ENCODE peak calls at places on chromosomes 6 and 20, in ten cellular contexts. S, Q, O, C, W, P, U, L, N and J are unnamed samples.

GRCh38 chr20:6975326-6975725 is 207.8 kb downstream of the BMP2 start:
- DNase-seq in S (no peak), Q (no peak), O (no peak), C (no peak), W (no peak), P (no peak), U (no peak), L (no peak), N (no peak), J (no peak)

GRCh38 chr20:364905-365794 is 15.4 kb upstream of the TRIB3 start:
- DNase-seq in S (no peak), Q (peak; percentile 88), O (peak; percentile 45), C (no peak), W (no peak), P (peak; percentile 68), U (peak; percentile 24), L (no peak), N (no peak), J (no peak)

GRCh38 chr6:53014034-53014433 is 18.9 kb upstream of the GSTA4 start:
- DNase-seq in S (no peak), Q (no peak), O (peak; percentile 58), C (no peak), W (no peak), P (no peak), U (no peak), L (no peak), N (no peak), J (no peak)

GRCh38 chr6:73131706-73132105 is 93.6 kb downstream of the KHDC1L start:
- DNase-seq in S (no peak), Q (peak; percentile 37), O (peak; percentile 14), C (no peak), W (no peak), P (peak; percentile 25), U (no peak), L (no peak), N (no peak), J (no peak)

GRCh38 chr6:27078734-27079357 is 168.7 kb upstream of the PRSS16 start:
- DNase-seq in S (peak; percentile 77), Q (peak; percentile 64), O (peak; percentile 81), C (no peak), W (no peak), P (peak; percentile 52), U (peak; percentile 71), L (peak; percentile 87), N (no peak), J (peak; percentile 46)

GRCh38 chr6:131694832-131695426 is 6.3 kb downstream of the OR2A4 start:
- DNase-seq in S (peak; percentile 68), Q (peak; percentile 58), O (peak; percentile 76), C (no peak), W (peak; percentile 55), P (peak; percentile 73), U (peak; percentile 66), L (peak; percentile 90), N (peak; percentile 52), J (peak; percentile 51)

GRCh38 chr20:45981261-45981660 is 9.3 kb upstream of the ZNF335 start:
- DNase-seq in S (no peak), Q (no peak), O (no peak), C (no peak), W (no peak), P (no peak), U (no peak), L (no peak), N (no peak), J (no peak)

GRCh38 chr20:35355372-35355771 is 56.4 kb downstream of the UQCC1 start:
- DNase-seq in S (no peak), Q (no peak), O (no peak), C (no peak), W (no peak), P (no peak), U (no peak), L (no peak), N (no peak), J (no peak)

DNA sequence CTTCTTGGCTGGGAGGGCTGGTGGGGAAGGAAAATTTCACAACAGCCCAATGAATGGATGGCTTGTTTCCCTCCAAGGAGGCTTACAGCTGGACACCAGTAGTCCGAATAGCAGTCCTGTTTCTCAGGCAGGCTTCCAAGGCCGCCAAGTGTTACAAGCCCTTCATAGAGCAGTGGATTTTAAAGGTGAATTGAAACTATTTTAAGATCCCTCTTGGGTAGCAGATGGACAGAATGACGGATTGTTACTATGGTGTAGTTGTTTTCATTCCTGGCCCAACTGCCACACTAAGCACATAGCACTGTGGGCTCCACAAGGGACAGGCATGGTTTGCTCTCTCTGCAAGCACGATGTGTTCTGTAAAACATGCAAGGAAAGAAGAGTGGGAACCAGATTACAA is 203.3 kb upstream of the TAB2 start:
- DNase-seq in S (no peak), Q (no peak), O (no peak), C (no peak), W (no peak), P (no peak), U (no peak), L (no peak), N (no peak), J (no peak)
- TF ChIP-seq CTCF in S (no peak), Q (no peak), O (no peak), C (no peak), W (no peak), P (no peak), U (no peak), L (no peak), N (no peak), J (no peak)

GRCh38 chr20:57610261-57610952 is 9.8 kb downstream of the ZBP1 start:
- DNase-seq in S (no peak), Q (no peak), O (no peak), C (no peak), W (no peak), P (no peak), U (no peak), L (no peak), N (no peak), J (peak; percentile 45)

GRCh38 chr20:57609086-57609841 is 11.0 kb downstream of the ZBP1 start:
- DNase-seq in S (no peak), Q (no peak), O (no peak), C (no peak), W (no peak), P (no peak), U (no peak), L (no peak), N (no peak), J (no peak)

GRCh38 chr20:57608516-57608915 is 11.7 kb downstream of the ZBP1 start:
- DNase-seq in S (peak; percentile 8), Q (no peak), O (no peak), C (no peak), W (no peak), P (no peak), U (no peak), L (no peak), N (no peak), J (no peak)

GRCh38 chr20:57611605-57612311 is 8.5 kb downstream of the ZBP1 start:
- DNase-seq in S (no peak), Q (no peak), O (no peak), C (no peak), W (no peak), P (no peak), U (no peak), L (peak; percentile 25), N (no peak), J (no peak)

DNA sequence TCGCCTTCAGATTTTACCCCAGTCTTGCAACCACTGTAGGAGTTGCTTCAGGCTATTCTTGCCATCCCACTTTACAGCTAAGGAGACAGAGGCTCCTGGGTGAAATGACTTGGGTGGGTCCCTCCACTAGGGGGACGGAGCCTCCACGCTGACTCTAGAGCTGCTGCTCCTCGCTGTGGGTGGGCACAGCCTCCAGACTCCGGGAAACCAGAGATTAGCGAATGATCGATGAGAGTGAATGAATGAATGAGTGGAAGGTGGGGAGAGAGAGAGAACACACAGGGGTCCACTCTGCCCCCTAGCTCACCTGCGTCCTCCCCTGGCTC is 10.4 kb downstream of the ZBP1 start:
- DNase-seq in S (no peak), Q (no peak), O (no peak), C (no peak), W (no peak), P (no peak), U (no peak), L (no peak), N (no peak), J (no peak)
- TF ChIP-seq CTCF in S (no peak), Q (no peak), O (no peak), C (no peak), W (peak; percentile 19), P (no peak), U (peak; percentile 47), L (peak; percentile 61), N (no peak), J (peak; percentile 29)

GRCh38 chr20:49030954-49031619 is 15.0 kb upstream of the CSE1L start:
- DNase-seq in S (no peak), Q (no peak), O (no peak), C (no peak), W (no peak), P (no peak), U (no peak), L (no peak), N (no peak), J (no peak)

GRCh38 chr20:49024220-49024619 is 21.9 kb upstream of the CSE1L start:
- DNase-seq in S (no peak), Q (no peak), O (no peak), C (no peak), W (no peak), P (no peak), U (no peak), L (no peak), N (no peak), J (no peak)

GRCh38 chr20:49029203-49029602 is 16.9 kb upstream of the CSE1L start:
- DNase-seq in S (no peak), Q (no peak), O (no peak), C (no peak), W (no peak), P (no peak), U (no peak), L (no peak), N (no peak), J (no peak)

GRCh38 chr20:49032455-49032854 is 13.7 kb upstream of the CSE1L start:
- DNase-seq in S (no peak), Q (no peak), O (no peak), C (no peak), W (no peak), P (no peak), U (no peak), L (peak; percentile 8), N (no peak), J (no peak)

DNA sequence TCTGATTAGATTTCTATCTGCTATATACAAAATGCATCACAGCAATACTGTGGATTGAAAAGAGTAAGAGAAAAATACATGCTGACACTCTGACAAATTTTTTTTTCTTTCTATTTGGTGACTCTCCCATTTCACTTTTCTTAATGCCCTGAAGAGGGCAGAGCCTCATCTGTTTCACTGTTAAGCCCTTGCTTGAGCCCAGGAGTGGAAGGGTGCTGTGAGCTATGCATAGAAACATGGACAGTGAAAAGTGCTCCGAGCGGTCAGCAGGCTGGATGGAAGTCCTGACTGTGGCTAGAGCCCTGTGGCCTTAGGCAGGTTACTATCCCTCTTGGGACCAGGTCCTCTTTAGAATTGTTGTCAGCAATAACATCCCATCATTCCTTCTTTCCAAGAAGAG is 17.4 kb upstream of the CSE1L start:
- DNase-seq in S (no peak), Q (peak; percentile 4), O (peak; percentile 42), C (no peak), W (no peak), P (peak; percentile 34), U (peak; percentile 29), L (peak; percentile 20), N (no peak), J (no peak)
- TF ChIP-seq CTCF in S (no peak), Q (peak; percentile 22), O (peak; percentile 43), C (no peak), W (peak; percentile 33), P (peak; percentile 55), U (peak; percentile 50), L (peak; percentile 75), N (no peak), J (peak; percentile 14)

GRCh38 chr20:49965781-49966304 is 16.9 kb upstream of the SNAI1 start:
- DNase-seq in S (no peak), Q (peak; percentile 41), O (no peak), C (no peak), W (no peak), P (no peak), U (no peak), L (no peak), N (no peak), J (no peak)

GRCh38 chr20:49969234-49969633 is 13.5 kb upstream of the SNAI1 start:
- DNase-seq in S (no peak), Q (peak; percentile 18), O (no peak), C (no peak), W (no peak), P (no peak), U (no peak), L (no peak), N (no peak), J (no peak)

GRCh38 chr20:49969946-49970345 is 12.8 kb upstream of the SNAI1 start:
- DNase-seq in S (no peak), Q (peak; percentile 81), O (no peak), C (no peak), W (no peak), P (peak; percentile 93), U (no peak), L (no peak), N (no peak), J (no peak)

GRCh38 chr20:49961413-49961812 is 21.4 kb upstream of the SNAI1 start:
- DNase-seq in S (no peak), Q (no peak), O (no peak), C (no peak), W (no peak), P (no peak), U (no peak), L (no peak), N (no peak), J (no peak)

GRCh38 chr20:49964964-49965780 is 17.6 kb upstream of the SNAI1 start:
- DNase-seq in S (peak; percentile 81), Q (peak; percentile 36), O (peak; percentile 49), C (no peak), W (no peak), P (peak; percentile 60), U (peak; percentile 45), L (peak; percentile 93), N (no peak), J (peak; percentile 59)
- TF ChIP-seq CTCF in S (peak; percentile 62), Q (peak; percentile 60), O (peak; percentile 70), C (no peak), W (peak; percentile 84), P (peak; percentile 62), U (peak; percentile 92), L (peak; percentile 93), N (no peak), J (peak; percentile 68)